ENCODE peak calls at places on chromosomes 7 and 10, in ten cellular contexts. Y is IMR-90; W is astrocyte of the cerebellum; X is NCI-H1694; B is central memory CD4-positive, alpha-beta T cell; G is T-helper 9 cell; M is GM03348; N is iris pigment epithelial cell; O is NCI-H460; L is ovary. S is an unnamed sample.

GRCh38 chr10:12466701-12467100 is 117.4 kb downstream of the CAMK1D start:
- DNase-seq in Y (peak), W (no peak), X (peak), B (no peak), G (no peak), M (no peak), N (no peak), O (no peak), L (no peak), S (no peak)

GRCh38 chr10:689433-690226 is at the start of gene DIP2C:
- DNase-seq in Y (peak), W (peak), X (no peak), B (no peak), G (no peak), M (peak), N (peak), O (peak), L (peak), S (no peak)

GRCh38 chr10:111233439-111233838 is 156.6 kb downstream of the ADRA2A start:
- DNase-seq in Y (no peak), W (no peak), X (no peak), B (no peak), G (no peak), M (no peak), N (no peak), O (no peak), L (no peak), S (no peak)

GRCh38 chr10:86900955-86901354 is 56.5 kb downstream of the MMRN2 start:
- DNase-seq in Y (peak), W (no peak), X (no peak), B (no peak), G (no peak), M (peak), N (peak), O (no peak), L (peak), S (no peak)

GRCh38 chr7:96786998-96787395 is 77.4 kb upstream of the SEM1 start:
- DNase-seq in Y (no peak), W (no peak), X (no peak), B (no peak), G (no peak), M (no peak), N (no peak), O (no peak), L (no peak), S (no peak)

GRCh38 chr7:33979807-33980355 is 74.5 kb downstream of the BMPER start:
- DNase-seq in Y (peak), W (no peak), X (no peak), B (no peak), G (no peak), M (peak), N (peak), O (peak), L (no peak), S (no peak)

GRCh38 chr10:119449760-119450461 is 92.6 kb downstream of the RGS10 start:
- DNase-seq in Y (peak), W (peak), X (no peak), B (no peak), G (no peak), M (peak), N (peak), O (no peak), L (peak), S (no peak)

GRCh38 chr10:129761573-129761972 is 202.5 kb downstream of the EBF3 start:
- DNase-seq in Y (no peak), W (no peak), X (no peak), B (no peak), G (no peak), M (no peak), N (no peak), O (no peak), L (no peak), S (no peak)

GRCh38 chr7:88789480-88790064 is 6.0 kb downstream of the TEX47 start:
- DNase-seq in Y (peak), W (peak), X (peak), B (no peak), G (no peak), M (peak), N (peak), O (peak), L (no peak), S (no peak)

GRCh38 chr10:12513003-12513365 is 163.6 kb downstream of the CAMK1D start:
- DNase-seq in Y (no peak), W (no peak), X (no peak), B (no peak), G (no peak), M (no peak), N (no peak), O (no peak), L (no peak), S (no peak)

S was measured in stimulated activated CD8-positive, alpha-beta memory T cell treated with anti-CD3 and anti-CD28 coated beads, Interleukin-15, amount 100 ng/mL, for 48 hours.